ENCODE peak calls at places on chromosomes 5 and 9, in seven cellular contexts. B is M059J; G is activated CD8-positive, alpha-beta memory T cell treated with anti-CD3 and anti-CD28 coated beads for 24 hours; W is WTC11; F is activated CD4-positive, alpha-beta T cell treated with anti-CD3 and anti-CD28 coated beads, Interleukin-2, amount 50 U/mL, for 48 hours; K is Calu3; V is AG04449. N is an unnamed sample.

GRCh38 chr5:135891280-135891679 is 4.4 kb downstream of the IL9 start:
- DNase-seq in B (peak; percentile 43), G (no peak), W (no peak), F (no peak), K (no peak), V (no peak), N (no peak)

GRCh38 chr9:37938121-37938906 is 34.4 kb upstream of the SLC25A51 start:
- DNase-seq in B (peak; percentile 97), G (no peak), W (no peak), F (no peak), K (no peak), V (no peak), N (no peak)

GRCh38 chr5:150303660-150304411 is 1.1 kb upstream of the ARSI start:
- DNase-seq in B (no peak), G (no peak), W (no peak), F (no peak), K (no peak), V (no peak), N (no peak)

GRCh38 chr5:147481376-147481775 is 28.5 kb downstream of the DPYSL3 start:
- DNase-seq in B (peak; percentile 74), G (no peak), W (no peak), F (no peak), K (no peak), V (peak; percentile 85), N (no peak)

GRCh38 chr9:127183814-127184582 is 61.6 kb upstream of the ANGPTL2 start:
- DNase-seq in B (no peak), G (no peak), W (no peak), F (no peak), K (no peak), V (no peak), N (no peak)

GRCh38 chr5:31096238-31096865 is 97.1 kb upstream of the CDH6 start:
- DNase-seq in B (peak; percentile 48), G (no peak), W (no peak), F (no peak), K (no peak), V (no peak), N (no peak)

GRCh38 chr9:109846781-109847180 is 66.8 kb downstream of the PALM2AKAP2 start:
- DNase-seq in B (no peak), G (no peak), W (no peak), F (no peak), K (no peak), V (no peak), N (no peak)

GRCh38 chr5:103569313-103570060 is 6.9 kb upstream of the NUDT12 start:
- DNase-seq in B (peak; percentile 54), G (no peak), W (no peak), F (no peak), K (peak; percentile 34), V (no peak), N (no peak)

GRCh38 chr5:50922942-50923767 is 256.7 kb downstream of the PARP8 start:
- DNase-seq in B (no peak), G (no peak), W (no peak), F (no peak), K (no peak), V (no peak), N (no peak)

GRCh38 chr5:143226361-143226760 is 177.1 kb downstream of the NR3C1 start:
- DNase-seq in B (no peak), G (no peak), W (no peak), F (no peak), K (no peak), V (no peak), N (no peak)

GRCh38 chr9:110691002-110691549 is 22.5 kb downstream of the MUSK start:
- DNase-seq in B (peak; percentile 96), G (no peak), W (no peak), F (no peak), K (no peak), V (no peak), N (peak; percentile 15)

GRCh38 chr5:135031813-135032612 is 2.0 kb downstream of the PITX1 start:
- DNase-seq in B (no peak), G (no peak), W (no peak), F (no peak), K (no peak), V (no peak), N (no peak)

GRCh38 chr9:98547606-98548005 is 161.1 kb downstream of the GABBR2 start:
- DNase-seq in B (no peak), G (no peak), W (no peak), F (no peak), K (no peak), V (no peak), N (no peak)